ENCODE peak calls at places on chromosomes 16 and 17, in eight cellular contexts. P is cardiac muscle cell; S is CD8-positive, alpha-beta memory T cell; I is NCI-H510A treated with DMSO at 0.1 percent for 48 hours; M is effector CD4-positive, alpha-beta T cell; A is B cell; W is EL; Q is effector memory CD8-positive, alpha-beta T cell. V is an unnamed sample.

GRCh38 chr17:13626703-13627102 is 25.0 kb upstream of the HS3ST3A1 start:
- DNase-seq in P (no peak), S (no peak), I (no peak), M (no peak), A (no peak), W (peak; percentile 78), Q (no peak), V (no peak)

GRCh38 chr16:3490911-3491629 is 4.2 kb downstream of the C16orf90 start:
- DNase-seq in P (no peak), S (no peak), I (no peak), M (no peak), A (no peak), W (no peak), Q (no peak), V (no peak)

GRCh38 chr17:27038676-27039075 is 255.2 kb upstream of the WSB1 start:
- DNase-seq in P (no peak), S (no peak), I (no peak), M (no peak), A (peak; percentile 6), W (no peak), Q (no peak), V (no peak)

GRCh38 chr17:64455993-64456885 is 7.3 kb downstream of the MILR1 start:
- DNase-seq in P (no peak), S (no peak), I (no peak), M (no peak), A (peak; percentile 57), W (no peak), Q (no peak), V (no peak)

GRCh38 chr17:58560511-58560910 is 46.1 kb upstream of the MTMR4 start:
- DNase-seq in P (no peak), S (no peak), I (no peak), M (no peak), A (no peak), W (no peak), Q (no peak), V (no peak)

GRCh38 chr16:72419638-72420037 is 247.7 kb upstream of the PMFBP1 start:
- DNase-seq in P (no peak), S (no peak), I (no peak), M (no peak), A (no peak), W (no peak), Q (no peak), V (no peak)

GRCh38 chr17:20996724-20997615 is 45.8 kb downstream of the USP22 start:
- DNase-seq in P (no peak), S (no peak), I (no peak), M (no peak), A (no peak), W (no peak), Q (no peak), V (no peak)

GRCh38 chr17:40686192-40686591 is 17.4 kb downstream of the KRT24 start:
- DNase-seq in P (no peak), S (no peak), I (no peak), M (no peak), A (no peak), W (no peak), Q (no peak), V (no peak)

GRCh38 chr17:73420897-73421296 is 109.1 kb upstream of the CDC42EP4 start:
- DNase-seq in P (no peak), S (no peak), I (no peak), M (no peak), A (no peak), W (peak; percentile 30), Q (no peak), V (no peak)

GRCh38 chr17:43816336-43817320 is 16.3 kb downstream of the MPP3 start:
- DNase-seq in P (no peak), S (no peak), I (no peak), M (no peak), A (no peak), W (no peak), Q (no peak), V (no peak)

GRCh38 chr17:71846561-71846960 is 274.3 kb upstream of the SOX9 start:
- DNase-seq in P (no peak), S (no peak), I (no peak), M (no peak), A (no peak), W (no peak), Q (no peak), V (no peak)

GRCh38 chr16:29789775-29790182 is 772 bp upstream of the KIF22 start:
- DNase-seq in P (no peak), S (no peak), I (peak; percentile 77), M (no peak), A (no peak), W (no peak), Q (no peak), V (no peak)

GRCh38 chr17:48460055-48460454 is 30.0 kb upstream of the SKAP1 start:
- DNase-seq in P (no peak), S (no peak), I (no peak), M (no peak), A (no peak), W (no peak), Q (no peak), V (no peak)

GRCh38 chr17:56678249-56679144 is 85.0 kb downstream of the NOG start:
- DNase-seq in P (peak; percentile 23), S (no peak), I (peak; percentile 58), M (no peak), A (no peak), W (no peak), Q (no peak), V (no peak)

GRCh38 chr17:55383771-55384679 is 37.6 kb downstream of the MMD start:
- DNase-seq in P (peak; percentile 42), S (no peak), I (no peak), M (no peak), A (no peak), W (no peak), Q (no peak), V (no peak)

V was measured in Panc1.